ENCODE peak calls at places on chromosomes 16 and 17, in four cellular contexts. B is GM23338, R is heart right ventricle, A is brain microvascular endothelial cell. P is an unnamed sample.

GRCh38 chr17:78450696-78451344 is 72.4 kb downstream of the PGS1 start:
- DNase-seq in B (peak), R (no peak), A (no peak), P (no peak)

GRCh38 chr16:58036943-58037342 is 11.4 kb downstream of the MMP15 start:
- DNase-seq in B (no peak), R (no peak), A (no peak), P (no peak)

GRCh38 chr16:68400083-68400923 is 48.0 kb downstream of the SMPD3 start:
- DNase-seq in B (no peak), R (no peak), A (no peak), P (no peak)

GRCh38 chr17:9064311-9064834 is 43.1 kb downstream of the NTN1 start:
- DNase-seq in B (no peak), R (no peak), A (no peak), P (no peak)

GRCh38 chr16:65336169-65336568 is 214.3 kb upstream of the CDH11 start:
- DNase-seq in B (no peak), R (no peak), A (peak), P (no peak)

GRCh38 chr17:75754378-75755204 is 10.4 kb downstream of the GALK1 start:
- DNase-seq in B (no peak), R (no peak), A (no peak), P (no peak)

GRCh38 chr17:80182845-80183223 is 13.0 kb downstream of the CARD14 start:
- DNase-seq in B (no peak), R (no peak), A (no peak), P (no peak)

GRCh38 chr16:57483725-57484514 is 2.4 kb downstream of the DOK4 start:
- DNase-seq in B (no peak), R (no peak), A (no peak), P (no peak)

GRCh38 chr16:69563605-69564580 is 1.9 kb upstream of the NFAT5 start:
- DNase-seq in B (peak), R (no peak), A (peak), P (no peak)

GRCh38 chr16:68475071-68475470 is 26.8 kb upstream of the SMPD3 start:
- DNase-seq in B (no peak), R (no peak), A (no peak), P (no peak)

DNA sequence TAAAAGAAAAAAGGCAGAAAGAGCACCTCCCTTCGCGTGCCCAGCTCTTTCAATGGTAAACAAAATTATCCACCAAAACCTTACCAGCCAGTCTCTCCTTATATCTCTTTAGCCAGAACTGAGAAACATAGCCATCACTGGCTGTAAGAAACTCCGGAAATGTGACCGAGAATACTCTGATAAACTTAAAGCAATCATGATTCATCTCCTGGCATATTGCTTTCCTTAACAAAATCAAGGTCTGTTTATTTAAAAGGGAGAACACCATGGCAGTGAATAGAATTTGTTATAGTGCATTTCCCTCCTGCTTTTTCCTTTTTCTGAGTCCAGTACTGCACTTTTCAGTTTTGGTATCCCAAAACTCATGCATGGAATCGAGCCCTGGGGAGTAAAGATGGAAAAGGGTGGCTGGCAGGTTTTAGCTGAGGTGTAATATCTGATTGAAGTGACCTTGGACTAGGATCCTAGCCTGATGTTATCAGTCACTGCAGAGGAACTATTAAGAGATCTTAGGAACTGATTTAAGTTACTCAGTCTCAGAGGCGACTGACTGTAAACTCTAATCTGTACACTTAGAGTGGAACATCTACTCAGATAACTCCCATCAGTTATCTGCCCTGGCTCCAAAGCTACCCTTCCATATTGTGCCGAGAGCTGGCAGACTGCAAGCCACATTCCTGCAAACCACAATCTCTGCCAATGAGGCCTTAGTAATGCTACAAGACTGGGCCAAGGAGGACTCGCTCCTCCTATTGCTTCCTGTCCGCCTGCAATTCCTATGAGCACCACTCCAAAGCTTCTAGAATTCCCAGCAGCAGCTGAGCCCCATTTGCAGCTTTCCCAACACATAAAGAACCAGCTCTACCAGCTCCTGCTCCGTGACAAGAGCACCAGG is 7.4 kb upstream of the COX10 start:
- DNase-seq in B (peak), R (no peak), A (peak), P (no peak)
- H3K27ac ChIP-seq in B (no peak), R (no peak), A (peak), P (no peak)

DNA sequence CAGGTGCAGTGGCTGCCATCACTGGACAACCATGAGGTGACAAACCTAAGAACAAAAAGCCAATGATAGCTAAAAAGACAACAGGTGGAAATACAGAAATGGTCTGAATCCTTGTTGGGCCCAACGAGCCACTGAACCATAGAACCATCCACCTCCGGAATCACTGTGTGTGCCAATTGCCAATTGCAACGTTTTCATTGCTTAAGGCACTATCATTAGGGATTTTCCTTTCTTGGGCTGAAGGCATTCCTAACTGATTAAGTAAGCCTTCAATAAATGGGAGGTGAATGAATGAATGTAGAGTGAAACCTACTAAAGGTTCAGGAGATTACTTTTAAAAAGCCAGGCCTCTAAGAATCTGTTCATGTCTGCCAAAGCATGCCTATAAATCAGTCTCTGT is 3.6 kb downstream of the USP31 start:
- DNase-seq in B (peak), R (no peak), A (peak), P (no peak)
- H3K27ac ChIP-seq in B (peak), R (no peak), A (no peak), P (no peak)

DNA sequence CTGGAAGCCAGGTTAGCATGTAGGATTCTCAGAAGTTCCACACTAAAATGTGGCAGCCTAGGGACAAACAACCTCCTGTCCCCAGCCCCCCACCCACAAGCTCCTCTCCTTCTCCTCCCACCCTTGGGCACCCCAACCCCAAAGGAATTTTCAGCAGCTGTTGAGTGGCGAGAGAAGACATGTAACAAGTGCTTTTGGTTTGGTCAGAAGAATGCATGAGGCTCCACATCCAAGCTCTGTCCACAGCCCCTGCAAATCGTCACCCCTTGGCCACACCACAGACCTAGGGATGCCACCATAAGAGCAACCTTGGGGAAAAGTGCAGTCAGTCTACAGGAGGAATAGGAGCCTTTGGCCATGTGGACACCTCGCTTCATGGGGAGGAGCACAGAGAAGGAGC is 11.9 kb upstream of the RAB37 start:
- DNase-seq in B (no peak), R (no peak), A (no peak), P (no peak)
- H3K27ac ChIP-seq in B (no peak), R (no peak), A (no peak), P (no peak)

DNA sequence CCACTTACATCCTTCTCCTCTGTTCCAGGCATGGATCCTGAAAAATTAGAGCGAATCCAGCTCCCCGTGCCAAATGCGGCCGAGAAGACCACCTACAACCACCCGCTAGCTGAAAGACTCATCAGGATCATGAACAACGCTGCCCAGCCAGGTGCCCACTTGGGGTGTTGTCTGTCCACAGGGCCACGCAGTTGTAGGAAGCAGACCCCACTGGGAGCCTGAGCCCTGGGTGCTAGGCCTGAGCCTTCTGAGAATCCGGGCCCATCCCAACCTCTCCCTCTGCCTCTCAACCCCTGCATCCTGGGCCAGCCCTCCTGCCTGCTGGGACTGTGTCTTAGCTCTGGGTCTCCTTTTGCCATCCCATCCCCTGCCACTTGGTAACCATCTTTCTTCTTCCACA is 95.4 kb downstream of the CLEC16A start:
- DNase-seq in B (no peak), R (no peak), A (no peak), P (no peak)
- H3K27ac ChIP-seq in B (no peak), R (no peak), A (no peak), P (no peak)

GRCh38 chr17:54892360-54892759 is 8.3 kb upstream of the TOM1L1 start:
- DNase-seq in B (no peak), R (no peak), A (no peak), P (no peak)
- H3K27ac ChIP-seq in B (no peak), R (no peak), A (no peak), P (no peak)

GRCh38 chr16:50497592-50497991 is 50.6 kb upstream of the NKD1 start:
- DNase-seq in B (no peak), R (no peak), A (peak), P (no peak)
- H3K27ac ChIP-seq in B (no peak), R (no peak), A (no peak), P (no peak)

DNA sequence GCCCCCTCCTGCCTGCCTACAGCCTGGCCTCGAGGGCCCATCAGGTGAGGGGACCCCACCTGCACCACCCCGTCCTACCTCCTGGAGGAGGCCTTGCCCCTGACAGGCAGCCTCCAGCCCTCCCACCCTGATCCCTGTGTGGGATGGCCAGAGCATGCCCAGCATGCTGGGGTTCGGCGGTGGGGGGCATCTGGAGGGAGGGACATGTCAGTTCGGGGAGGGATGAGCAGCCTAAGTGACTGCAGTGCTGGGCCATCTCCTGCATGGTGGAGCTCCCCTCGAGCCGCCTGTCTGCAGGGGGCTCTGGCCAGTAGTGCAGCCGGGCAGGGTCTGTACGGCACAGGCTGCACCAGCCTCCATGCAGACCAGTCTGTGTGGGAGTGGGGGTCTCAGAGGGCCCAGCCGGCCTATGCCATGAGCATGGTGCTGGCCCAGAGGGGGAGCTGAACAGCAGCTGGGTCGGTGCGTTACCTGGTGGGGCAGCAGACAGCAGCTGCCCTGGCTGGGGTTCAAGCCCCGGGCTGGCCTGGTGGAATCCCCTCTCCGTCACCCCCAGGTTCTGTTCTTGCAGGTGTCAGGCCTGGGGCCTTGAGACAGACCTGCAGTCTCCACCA is 4.0 kb upstream of the RNPS1 start:
- DNase-seq in B (no peak), R (no peak), A (no peak), P (no peak)
- H3K27ac ChIP-seq in B (no peak), R (no peak), A (no peak), P (no peak)

GRCh38 chr16:2839650-2840450 is 9.7 kb downstream of the ZG16B start:
- DNase-seq in B (no peak), R (no peak), A (no peak), P (no peak)

GRCh38 chr16:2834968-2835367 is 4.9 kb downstream of the ZG16B start:
- DNase-seq in B (no peak), R (no peak), A (no peak), P (no peak)

GRCh38 chr16:2835638-2836493 is 5.8 kb downstream of the ZG16B start:
- DNase-seq in B (peak), R (peak), A (peak), P (no peak)

GRCh38 chr16:2838928-2839327 is 8.8 kb downstream of the ZG16B start:
- DNase-seq in B (peak), R (peak), A (peak), P (peak)

GRCh38 chr16:2836646-2837508 is 6.8 kb downstream of the ZG16B start:
- DNase-seq in B (no peak), R (no peak), A (no peak), P (no peak)
- H3K27ac ChIP-seq in B (no peak), R (no peak), A (no peak), P (no peak)

DNA sequence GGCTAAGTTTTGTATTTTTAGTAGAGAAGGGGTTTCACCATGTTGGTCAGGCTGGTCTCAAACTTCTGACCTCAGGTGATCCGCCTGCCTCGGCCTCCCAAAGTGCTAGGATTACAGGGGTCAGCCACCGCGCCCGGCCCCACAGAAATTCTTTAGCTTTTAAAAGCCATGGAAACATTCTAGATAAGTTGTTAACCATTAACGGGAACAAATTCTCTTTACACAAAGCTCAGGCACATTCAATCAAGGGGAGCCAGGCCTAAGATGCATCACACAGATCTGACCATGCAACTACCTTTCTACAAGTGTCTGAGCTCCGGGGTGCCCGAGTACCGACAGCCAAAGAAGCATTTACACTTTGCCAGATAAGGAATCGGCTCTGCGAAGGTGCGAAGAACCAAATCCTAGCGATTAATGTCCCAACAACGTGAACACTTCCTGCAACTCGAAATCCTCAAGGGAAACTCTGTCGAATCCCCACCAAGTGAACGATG is 1.0 kb downstream of the EMC8 start:
- DNase-seq in B (peak), R (no peak), A (no peak), P (no peak)
- H3K27ac ChIP-seq in B (peak), R (peak), A (peak), P (no peak)

P was measured in caudate nucleus.